ENCODE peak calls at places on chromosomes 2 and 18, in four cellular contexts. M is spleen, Y is heart left ventricle, D is K562. S is an unnamed sample.

GRCh38 chr2:232761301-232761907 is 15.0 kb downstream of the KCNJ13 start:
- DNase-seq in D (no peak), M (no peak), Y (no peak), S (peak; percentile 49)

GRCh38 chr2:169775765-169776482 is 22.7 kb upstream of the SSB start:
- DNase-seq in M (no peak), D (peak; percentile 38), Y (no peak), S (peak; percentile 15)

GRCh38 chr2:136115183-136115751 is 2.7 kb downstream of the CXCR4 start:
- DNase-seq in D (no peak), M (no peak), Y (no peak), S (no peak)

GRCh38 chr2:151632993-151633592 is 101.2 kb downstream of the NEB start:
- DNase-seq in M (no peak), D (peak; percentile 37), Y (no peak), S (peak; percentile 40)

GRCh38 chr18:65352183-65352582 is 398.6 kb upstream of the CDH7 start:
- DNase-seq in Y (no peak), D (no peak), M (no peak), S (no peak)

GRCh38 chr2:49858113-49858490 is 703.8 kb upstream of the FSHR start:
- DNase-seq in M (no peak), D (no peak), Y (no peak), S (no peak)

GRCh38 chr2:116491292-116491691 is 1323.2 kb upstream of the DDX18 start:
- DNase-seq in Y (no peak), D (no peak), M (no peak), S (no peak)

GRCh38 chr18:58097127-58097906 is 53.3 kb downstream of the NEDD4L start:
- DNase-seq in D (no peak), Y (no peak), M (no peak), S (no peak)

GRCh38 chr18:45891806-45892205 is 66.3 kb downstream of the SIGLEC15 start:
- DNase-seq in Y (no peak), M (no peak), D (no peak), S (no peak)

GRCh38 chr2:224711859-224712258 is 4.3 kb downstream of the CCDC195 start:
- DNase-seq in D (no peak), Y (no peak), M (no peak), S (no peak)

GRCh38 chr2:53725662-53726061 is 41.9 kb upstream of the CHAC2 start:
- DNase-seq in M (no peak), D (no peak), Y (no peak), S (no peak)

GRCh38 chr2:12211326-12212170 is 465.1 kb downstream of the LPIN1 start:
- DNase-seq in M (no peak), D (no peak), Y (no peak), S (no peak)

GRCh38 chr18:48796491-48797205 is 154.1 kb downstream of the SMAD7 start:
- DNase-seq in M (peak; percentile 48), Y (no peak), D (no peak), S (no peak)

GRCh38 chr2:206558492-206558891 is 83.8 kb upstream of the FAM237A start:
- DNase-seq in M (no peak), D (no peak), Y (no peak), S (no peak)

GRCh38 chr2:201259216-201259615 is 1.1 kb upstream of the CASP8 start:
- DNase-seq in D (no peak), M (no peak), Y (no peak), S (no peak)

GRCh38 chr18:33184918-33185317 is 255.6 kb downstream of the CCDC178 start:
- DNase-seq in M (no peak), Y (no peak), D (no peak), S (no peak)

DNA sequence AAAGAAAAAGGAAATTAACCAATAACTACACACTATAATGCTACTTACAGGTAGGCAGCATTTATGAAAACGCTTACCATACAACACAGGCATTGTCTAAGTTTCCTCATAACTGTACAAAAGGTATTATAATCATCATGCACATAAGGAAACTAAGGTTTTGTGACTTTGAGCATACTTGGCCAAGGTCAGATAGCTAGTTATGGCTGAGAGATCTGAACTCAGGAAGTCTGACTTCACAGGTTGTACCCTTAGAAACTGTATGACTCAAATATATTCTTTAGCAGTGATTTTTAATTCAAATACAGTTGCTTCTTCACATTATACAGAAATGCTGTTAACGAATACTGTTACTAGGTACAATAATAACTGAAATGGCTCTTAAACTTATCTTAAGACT is 89.3 kb downstream of the TRIP12 start:
- DNase-seq in D (no peak), M (no peak), Y (no peak), S (no peak)
- H3K36me3 ChIP-seq in D (peaks cover 58% of the 10 kb centered on the region), M (peaks cover 75% of the 10 kb centered on the region), Y (peaks cover 68% of the 10 kb centered on the region), S (peaks cover 5% of the 10 kb centered on the region)

GRCh38 chr18:50492061-50492460 is 67.8 kb upstream of the MAPK4 start:
- DNase-seq in Y (no peak), M (no peak), D (no peak), S (no peak)
- TF ChIP-seq CTCF in Y (no peak), M (no peak), D (no peak), S (no peak)

GRCh38 chr18:35136248-35136647 is 95.0 kb downstream of the MAPRE2 start:
- DNase-seq in Y (no peak), M (no peak), D (peak; percentile 84), S (no peak)
- H3K36me3 ChIP-seq in Y (peaks cover 93% of the 10 kb centered on the region), M (peaks cover 100% of the 10 kb centered on the region), D (peaks cover 42% of the 10 kb centered on the region), S (no peaks in the 10 kb centered on the region)

DNA sequence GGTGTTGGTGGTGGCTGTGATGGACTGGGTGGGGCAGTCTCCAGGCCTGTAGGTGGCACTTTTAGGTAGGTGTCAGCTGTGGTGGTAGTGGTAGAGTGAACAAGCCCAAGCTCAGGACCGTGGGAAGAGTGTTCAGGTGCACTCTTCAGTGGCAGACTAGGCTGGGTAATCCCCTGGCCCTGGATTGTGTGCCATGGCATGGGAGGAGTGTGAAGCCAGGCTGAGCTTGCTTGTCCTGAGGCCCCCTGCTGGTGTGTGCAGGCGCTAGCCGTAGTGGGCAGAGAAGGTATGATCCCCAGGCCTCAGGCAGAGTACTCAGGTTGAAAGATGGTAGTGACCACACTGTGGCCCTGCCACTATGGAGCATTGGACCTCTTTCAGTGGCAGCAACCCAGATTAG is 850.3 kb downstream of the DSC3 start:
- DNase-seq in M (no peak), Y (no peak), D (no peak), S (no peak)
- TF ChIP-seq CTCF in M (no peak), Y (no peak), D (no peak), S (no peak)

DNA sequence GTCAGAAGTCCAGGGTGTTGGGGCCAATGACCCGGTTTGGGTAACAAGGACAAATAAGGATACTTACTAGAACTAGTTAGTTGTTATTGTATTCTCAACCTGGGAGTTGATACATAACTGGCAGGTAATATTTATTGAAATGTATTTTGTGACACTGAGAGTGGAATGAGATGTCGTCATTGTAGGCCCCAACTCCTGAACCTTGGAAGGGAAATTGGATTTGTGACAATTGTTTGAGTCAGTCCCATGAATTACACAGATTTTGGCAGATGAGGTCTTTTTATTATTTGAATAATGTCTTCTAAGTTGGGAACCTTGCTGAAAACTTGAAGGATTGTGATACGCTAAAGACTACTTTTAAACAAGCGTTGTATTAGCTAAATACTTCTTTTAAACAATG is 5.1 kb downstream of the TIMM21 start:
- DNase-seq in Y (no peak), M (no peak), D (no peak), S (no peak)
- H3K36me3 ChIP-seq in Y (peaks cover 51% of the 10 kb centered on the region), M (peaks cover 82% of the 10 kb centered on the region), D (peaks cover 84% of the 10 kb centered on the region), S (peaks cover 7% of the 10 kb centered on the region)

GRCh38 chr2:161063946-161064306 is 96.3 kb upstream of the TANK start:
- DNase-seq in D (no peak), Y (no peak), M (no peak), S (no peak)
- TF ChIP-seq CTCF in D (no peak), Y (no peak), M (peak; percentile 1), S (no peak)

GRCh38 chr18:79737426-79737825 is 57.8 kb downstream of the CTDP1 start:
- DNase-seq in D (no peak), M (peak; percentile 55), Y (no peak), S (no peak)
- H3K36me3 ChIP-seq in D (peaks cover 25% of the 10 kb centered on the region), M (peaks cover 96% of the 10 kb centered on the region), Y (peaks cover 41% of the 10 kb centered on the region), S (peaks cover 13% of the 10 kb centered on the region)

GRCh38 chr2:239025081-239025801 is 177.4 kb downstream of the TWIST2 start:
- DNase-seq in M (peak; percentile 58), Y (peak; percentile 30), D (no peak), S (peak; percentile 73)

GRCh38 chr2:239028253-239028619 is 180.4 kb downstream of the TWIST2 start:
- DNase-seq in Y (peak; percentile 38), D (no peak), M (no peak), S (no peak)

GRCh38 chr2:239027431-239028252 is 179.8 kb downstream of the TWIST2 start:
- DNase-seq in M (peak; percentile 64), Y (peak; percentile 48), D (no peak), S (no peak)

GRCh38 chr2:239025951-239026461 is 178.1 kb downstream of the TWIST2 start:
- DNase-seq in Y (peak; percentile 24), D (no peak), M (peak; percentile 51), S (no peak)

GRCh38 chr2:239026711-239027430 is 179.0 kb downstream of the TWIST2 start:
- DNase-seq in M (peak; percentile 73), D (no peak), Y (peak; percentile 47), S (no peak)
- TF ChIP-seq CTCF in M (no peak), D (no peak), Y (no peak), S (no peak)

DNA sequence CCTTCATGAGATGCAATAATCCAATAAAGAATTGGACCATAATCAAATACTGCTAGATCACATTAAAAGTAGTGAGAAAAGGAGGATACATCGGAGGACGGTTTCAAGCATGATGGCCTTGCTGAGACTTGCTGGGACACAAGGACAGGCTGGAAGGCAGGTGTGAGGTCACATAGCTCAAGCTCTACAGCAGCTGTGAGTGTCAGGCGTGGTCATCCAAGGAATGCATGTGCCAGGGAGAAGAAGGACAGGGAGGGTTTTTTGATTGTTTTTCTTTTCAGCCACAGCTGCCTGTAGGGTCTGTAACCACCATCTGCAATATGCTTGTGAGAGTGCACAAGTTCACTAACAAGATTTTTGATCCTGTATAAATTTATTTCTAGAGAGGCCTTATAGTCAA is 57.6 kb downstream of the BMP10 start:
- DNase-seq in M (no peak), D (no peak), Y (no peak), S (no peak)
- H3K36me3 ChIP-seq in M (peaks cover 100% of the 10 kb centered on the region), D (peaks cover 4% of the 10 kb centered on the region), Y (peaks cover 72% of the 10 kb centered on the region), S (no peaks in the 10 kb centered on the region)